ENCODE peak calls at places on chromosome 13, in four cellular contexts. P is A549, L is stomach, V is suprapubic skin. M is an unnamed sample.

GRCh38 chr13:28603033-28603664 is 55.8 kb upstream of the POMP start:
- DNase-seq in P (no peak), L (no peak), V (no peak), M (no peak)

GRCh38 chr13:50387124-50387581 is 371.9 kb downstream of the KCNRG start:
- DNase-seq in P (no peak), V (no peak), L (peak), M (peak)

GRCh38 chr13:98014766-98015165 is 61.3 kb downstream of the IPO5 start:
- DNase-seq in L (no peak), P (no peak), V (no peak), M (no peak)

GRCh38 chr13:20424959-20425358 is 100.7 kb downstream of the CRYL1 start:
- DNase-seq in V (no peak), L (no peak), P (no peak), M (peak)

GRCh38 chr13:94784066-94784465 is 71.7 kb upstream of the SOX21 start:
- DNase-seq in P (no peak), L (no peak), V (no peak), M (no peak)

GRCh38 chr13:21124853-21125252 is 51.5 kb downstream of the SKA3 start:
- DNase-seq in L (no peak), P (peak), V (no peak), M (no peak)

GRCh38 chr13:79225487-79226232 is 180.4 kb downstream of the RBM26 start:
- DNase-seq in L (no peak), V (no peak), P (peak), M (no peak)

GRCh38 chr13:52414963-52415362 is 9.0 kb upstream of the THSD1 start:
- DNase-seq in P (peak), L (no peak), V (no peak), M (no peak)

GRCh38 chr13:42926043-42926442 is 66.0 kb downstream of the EPSTI1 start:
- DNase-seq in P (no peak), V (no peak), L (no peak), M (no peak)

GRCh38 chr13:50140742-50141659 is 125.8 kb downstream of the KCNRG start:
- DNase-seq in P (no peak), V (no peak), L (no peak), M (no peak)

GRCh38 chr13:78978381-78978998 is 319.5 kb upstream of the OBI1 start:
- DNase-seq in P (peak), V (no peak), L (peak), M (no peak)

GRCh38 chr13:29674532-29674931 is 79.0 kb upstream of the SLC7A1 start:
- DNase-seq in L (no peak), P (peak), V (no peak), M (no peak)

GRCh38 chr13:46640843-46641242 is 87.9 kb downstream of the LRCH1 start:
- DNase-seq in P (no peak), V (no peak), L (no peak), M (no peak)

GRCh38 chr13:95784891-95785290 is 108.0 kb downstream of the DNAJC3 start:
- DNase-seq in L (no peak), P (no peak), V (no peak), M (no peak)

GRCh38 chr13:101977475-101977874 is 424.4 kb downstream of the FGF14 start:
- DNase-seq in V (no peak), L (no peak), P (no peak), M (no peak)

GRCh38 chr13:101523732-101524131 is 71.3 kb downstream of the ITGBL1 start:
- DNase-seq in V (no peak), P (no peak), L (no peak), M (no peak)

GRCh38 chr13:104683789-104684188 is 1617.6 kb upstream of the SLC10A2 start:
- DNase-seq in L (no peak), V (no peak), P (no peak), M (no peak)

GRCh38 chr13:84481958-84482357 is 599.7 kb upstream of the SLITRK1 start:
- DNase-seq in L (no peak), V (no peak), P (no peak), M (no peak)

GRCh38 chr13:28199089-28199488 is 60.7 kb downstream of the PAN3 start:
- DNase-seq in V (no peak), P (no peak), L (no peak), M (no peak)

GRCh38 chr13:30569901-30570576 is 47.7 kb upstream of the USPL1 start:
- DNase-seq in P (peak), V (no peak), L (peak), M (no peak)

GRCh38 chr13:42728507-42729180 is 52.7 kb upstream of the FAM216B start:
- DNase-seq in P (no peak), V (no peak), L (no peak), M (no peak)

GRCh38 chr13:109737606-109738005 is 48.8 kb downstream of the IRS2 start:
- DNase-seq in V (no peak), L (no peak), P (no peak), M (no peak)

GRCh38 chr13:51113969-51114368 is 2.9 kb upstream of the C13orf42 start:
- DNase-seq in P (no peak), L (no peak), V (no peak), M (no peak)

GRCh38 chr13:59458908-59459579 is 704.7 kb downstream of the DIAPH3 start:
- DNase-seq in L (no peak), V (no peak), P (no peak), M (no peak)

GRCh38 chr13:29861694-29862110 is 11.3 kb upstream of the UBL3 start:
- DNase-seq in P (peak), V (no peak), L (no peak), M (no peak)

GRCh38 chr13:75881109-75881775 is 245.1 kb downstream of the LMO7 start:
- DNase-seq in L (no peak), V (no peak), P (no peak), M (no peak)

GRCh38 chr13:29591310-29591709 is 4.2 kb downstream of the SLC7A1 start:
- DNase-seq in V (no peak), L (no peak), P (no peak), M (no peak)

GRCh38 chr13:51451467-51452390 is 1.1 kb downstream of the INTS6 start:
- DNase-seq in V (peak), L (peak), P (peak), M (peak)

DNA sequence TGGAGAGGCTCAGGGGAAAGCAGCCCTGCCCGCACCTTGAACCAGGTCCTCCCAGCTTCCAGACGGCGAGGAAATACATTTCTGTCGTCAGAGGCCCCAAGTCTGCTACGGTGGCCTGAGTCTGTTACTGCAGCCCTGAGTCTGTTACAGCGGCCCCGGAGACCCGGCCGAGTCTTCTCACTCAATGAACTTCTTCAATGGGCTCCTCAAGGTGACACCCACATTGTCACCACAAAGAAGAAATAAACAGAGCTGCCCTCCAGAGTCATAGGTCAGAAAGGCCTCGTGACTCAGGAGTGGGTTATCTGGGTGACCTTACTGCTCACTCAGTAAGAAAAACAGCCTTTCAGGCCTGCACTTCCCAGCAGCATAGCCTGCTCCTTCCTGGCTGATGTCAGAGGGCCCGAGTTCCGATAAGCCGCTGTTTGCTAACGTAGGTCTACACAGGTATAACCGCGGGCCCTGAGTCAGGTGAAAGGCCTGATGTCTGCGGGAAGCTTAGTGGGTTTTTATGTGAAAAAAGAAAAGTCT is 66.9 kb upstream of the TM9SF2 start:
- DNase-seq in L (peak), P (no peak), V (no peak), M (no peak)
- TF ChIP-seq CTCF in L (no peak), P (no peak), V (no peak), M (no peak)

GRCh38 chr13:77928909-77929308 is 10.3 kb upstream of the EDNRB start:
- DNase-seq in V (no peak), P (no peak), L (no peak), M (no peak)
- TF ChIP-seq EP300 in V (no peak), P (no peak), L (no peak), M (no peak)

DNA sequence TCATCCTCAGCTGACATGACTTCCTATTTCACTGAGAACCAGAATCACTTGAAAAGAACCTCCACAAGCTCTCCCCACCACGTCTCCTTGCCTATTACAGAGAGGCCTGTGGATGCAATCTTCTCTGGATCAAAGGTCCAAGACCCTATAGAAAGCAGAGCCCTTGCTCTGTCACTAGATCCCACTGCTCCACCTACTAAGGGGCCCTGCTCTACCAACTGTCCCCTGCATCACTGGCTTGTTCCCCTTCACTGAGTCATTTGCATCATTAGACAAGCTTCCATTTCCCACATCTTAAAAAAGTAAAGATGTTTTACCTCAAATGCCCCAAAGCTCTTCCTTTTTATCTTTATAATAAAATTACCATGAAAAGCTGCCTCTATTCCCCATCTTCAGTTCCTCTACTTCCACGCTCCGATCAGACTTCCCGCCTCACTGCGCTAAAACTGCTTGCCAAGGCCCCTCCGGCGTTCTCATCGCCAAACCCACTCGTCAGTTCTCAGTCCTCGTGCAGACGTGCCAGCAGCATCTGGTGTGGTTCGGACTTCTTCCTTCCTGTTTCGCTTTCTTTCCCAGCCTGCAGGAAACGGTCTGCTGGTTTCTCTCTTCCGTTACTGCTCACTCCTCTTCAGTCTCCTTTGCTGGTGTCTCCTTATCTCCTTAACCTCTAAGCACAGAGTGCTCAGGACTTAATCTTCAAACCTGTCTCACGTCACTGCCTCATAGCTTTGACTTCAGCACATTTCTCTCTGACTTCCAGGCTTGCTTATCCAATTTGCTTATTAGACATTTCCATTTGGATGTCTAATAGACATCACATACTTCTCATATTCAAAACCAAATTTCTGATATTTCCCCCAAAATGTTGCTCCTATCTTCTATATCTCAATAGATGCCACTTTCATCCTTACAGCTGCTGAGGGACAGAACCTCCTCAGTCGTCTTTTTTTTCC is 40.5 kb downstream of the RCBTB2 start:
- DNase-seq in V (peak), P (no peak), L (peak), M (peak)
- H3K27ac ChIP-seq in V (peak), P (no peak), L (peak), M (no peak)

GRCh38 chr13:92313382-92313781 is 913.2 kb upstream of the GPC6 start:
- DNase-seq in P (no peak), L (no peak), V (no peak), M (no peak)

GRCh38 chr13:92315265-92315664 is 911.3 kb upstream of the GPC6 start:
- DNase-seq in P (no peak), V (no peak), L (no peak), M (no peak)

GRCh38 chr13:92320323-92320722 is 906.3 kb upstream of the GPC6 start:
- DNase-seq in V (no peak), P (no peak), L (no peak), M (no peak)

GRCh38 chr13:92316030-92316429 is 910.6 kb upstream of the GPC6 start:
- DNase-seq in L (no peak), V (no peak), P (no peak), M (no peak)

GRCh38 chr13:92317066-92317465 is 909.5 kb upstream of the GPC6 start:
- DNase-seq in V (no peak), L (no peak), P (peak), M (no peak)
- TF ChIP-seq CTCF in V (no peak), L (no peak), P (no peak), M (no peak)

GRCh38 chr13:23575632-23576031 is 5.4 kb downstream of the TNFRSF19 start:
- DNase-seq in V (no peak), P (no peak), L (no peak), M (no peak)
- TF ChIP-seq EP300 in V (no peak), P (no peak), L (no peak), M (no peak)

GRCh38 chr13:111046590-111047141 is 68.4 kb upstream of the ARHGEF7 start:
- DNase-seq in P (no peak), V (no peak), L (no peak), M (no peak)
- H3K27ac ChIP-seq in P (no peak), V (peak), L (peak), M (no peak)

GRCh38 chr13:91406619-91407018 is 8.2 kb downstream of the GPC5 start:
- DNase-seq in L (no peak), P (peak), V (no peak), M (no peak)
- TF ChIP-seq CTCF in L (peak), P (peak), V (no peak), M (no peak)

DNA sequence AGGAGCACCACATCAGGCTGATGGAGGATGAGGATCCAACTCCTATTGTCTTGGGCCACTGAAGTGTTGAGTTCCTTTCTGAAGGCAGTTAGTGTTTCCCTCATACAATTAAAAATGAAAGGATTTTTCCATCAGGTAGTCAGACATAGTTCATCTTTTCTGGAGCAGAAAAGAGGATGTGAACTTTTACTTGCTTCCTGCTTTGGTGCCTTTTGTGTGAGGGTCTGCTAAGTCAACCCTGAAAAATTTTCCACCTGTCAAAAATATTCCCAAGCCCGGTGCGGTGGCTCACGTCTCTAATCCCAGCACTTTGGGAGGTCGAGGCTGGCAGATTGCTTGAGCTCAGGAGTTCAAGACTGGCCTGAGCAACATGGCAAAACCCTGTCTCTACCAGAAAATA is 43.9 kb downstream of the RGCC start:
- DNase-seq in P (no peak), V (no peak), L (no peak), M (no peak)
- TF ChIP-seq EP300 in P (no peak), V (no peak), L (no peak), M (no peak)

DNA sequence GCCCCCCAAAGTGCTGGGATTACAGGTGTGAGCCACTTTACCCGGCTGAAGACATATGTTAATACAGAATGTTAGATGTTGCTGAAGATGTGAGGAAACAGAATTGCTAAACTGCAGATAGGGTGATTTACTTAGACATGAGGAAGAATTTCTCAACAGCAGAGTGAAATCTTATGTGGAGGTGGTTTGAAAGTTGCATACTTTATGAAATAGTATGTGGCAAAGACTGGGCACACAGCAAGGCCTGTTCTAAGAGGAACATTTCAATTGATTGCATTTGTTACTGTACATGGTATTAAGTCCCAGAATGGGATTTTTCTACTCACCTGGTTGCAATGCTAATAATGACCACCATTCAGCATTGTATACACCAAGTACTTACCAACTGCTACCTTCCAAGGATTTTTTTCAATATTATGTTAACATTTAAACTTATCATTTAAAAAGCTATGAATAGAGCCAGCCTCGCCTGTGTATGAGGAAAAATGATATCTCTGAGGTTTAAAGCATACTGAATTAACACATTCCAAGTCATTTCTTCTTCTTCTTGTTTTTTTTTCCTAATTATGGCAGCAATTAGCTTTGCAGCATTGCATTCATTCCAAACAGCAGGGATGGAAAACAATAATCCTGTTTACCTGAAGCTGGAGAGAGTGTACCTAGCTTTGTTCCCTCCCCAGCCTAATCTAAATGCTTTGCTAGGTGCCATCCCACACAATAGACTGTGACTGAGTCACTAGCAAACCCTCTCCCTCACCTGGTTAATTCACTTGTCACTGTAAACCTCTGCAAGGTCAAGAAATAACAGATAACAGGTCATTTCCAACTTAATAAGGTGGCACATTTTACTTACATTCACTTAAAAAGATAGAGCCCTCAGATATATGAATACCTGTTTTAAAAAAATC is 19.4 kb upstream of the KLF5 start:
- DNase-seq in L (no peak), V (no peak), P (no peak), M (no peak)
- H3K27ac ChIP-seq in L (no peak), V (no peak), P (peak), M (no peak)

M was measured in ovary.